ENCODE peak calls at places on chromosome 4, in eight cellular contexts. M, Z, H, P, K, B, O and T are unnamed samples.

GRCh38 chr4:101393256-101393655 is 45.9 kb upstream of the PPP3CA start:
- DNase-seq in K (peak), B (no peak), H (no peak), O (no peak), M (no peak), P (no peak), Z (no peak), T (no peak)

GRCh38 chr4:179027569-179027968 is 1585.3 kb upstream of the AGA start:
- DNase-seq in K (no peak), Z (no peak), M (no peak), H (no peak), P (no peak), O (no peak), B (no peak), T (no peak)

GRCh38 chr4:110638347-110638746 is 15.5 kb upstream of the PITX2 start:
- DNase-seq in O (no peak), M (no peak), K (no peak), Z (no peak), P (no peak), B (no peak), H (no peak), T (no peak)

GRCh38 chr4:74033721-74034120 is 4.8 kb downstream of the CXCL3 start:
- DNase-seq in H (no peak), K (no peak), O (no peak), M (no peak), Z (no peak), B (no peak), P (no peak), T (no peak)

GRCh38 chr4:112288455-112288854 is 2.8 kb upstream of the TIFA start:
- DNase-seq in Z (no peak), O (no peak), P (no peak), M (no peak), K (no peak), H (no peak), B (no peak), T (no peak)

GRCh38 chr4:179582164-179582563 is 2139.9 kb upstream of the AGA start:
- DNase-seq in Z (no peak), B (no peak), H (no peak), O (no peak), K (no peak), M (no peak), P (no peak), T (no peak)

GRCh38 chr4:10781805-10782204 is 97.2 kb upstream of the CLNK start:
- DNase-seq in Z (no peak), K (no peak), P (no peak), O (no peak), M (no peak), H (no peak), B (no peak), T (no peak)

GRCh38 chr4:129545599-129546278 is 449.8 kb downstream of the C4orf33 start:
- DNase-seq in M (no peak), K (peak), P (no peak), B (no peak), O (peak), H (peak), Z (peak), T (no peak)

GRCh38 chr4:127936974-127937373 is 28.0 kb downstream of the MFSD8 start:
- DNase-seq in H (no peak), O (no peak), Z (no peak), P (no peak), M (no peak), B (no peak), K (peak), T (no peak)

GRCh38 chr4:20194079-20195013 is 57.4 kb upstream of the SLIT2 start:
- DNase-seq in H (no peak), O (no peak), B (no peak), Z (no peak), P (no peak), K (peak), M (no peak), T (no peak)

GRCh38 chr4:121953860-121954259 is 2.0 kb upstream of the TRPC3 start:
- DNase-seq in O (no peak), H (no peak), Z (no peak), K (no peak), P (no peak), M (no peak), B (no peak), T (no peak)

GRCh38 chr4:94410678-94411206 is 41.0 kb upstream of the PDLIM5 start:
- DNase-seq in H (peak), P (no peak), Z (peak), K (no peak), B (no peak), O (no peak), M (no peak), T (no peak)

GRCh38 chr4:112910109-112910736 is 139.2 kb upstream of the ANK2 start:
- DNase-seq in M (no peak), Z (no peak), P (no peak), B (no peak), K (peak), H (no peak), O (peak), T (peak)

GRCh38 chr4:126799471-126799870 is 833.3 kb upstream of the INTU start:
- DNase-seq in P (no peak), M (no peak), H (no peak), K (no peak), Z (no peak), B (no peak), O (no peak), T (no peak)

GRCh38 chr4:4362991-4363697 is 23.8 kb upstream of the NSG1 start:
- DNase-seq in Z (no peak), M (no peak), P (no peak), O (no peak), B (no peak), K (peak), H (no peak), T (no peak)

GRCh38 chr4:170736710-170737109 is 647.0 kb upstream of the AADAT start:
- DNase-seq in P (no peak), H (no peak), K (peak), O (no peak), M (no peak), Z (no peak), B (no peak), T (no peak)

GRCh38 chr4:40564815-40565505 is 64.7 kb downstream of the RBM47 start:
- DNase-seq in B (no peak), K (no peak), Z (no peak), O (no peak), P (peak), M (no peak), H (no peak), T (no peak)

GRCh38 chr4:1026115-1026514 is 14.7 kb downstream of the FGFRL1 start:
- DNase-seq in B (no peak), P (peak), M (no peak), H (no peak), K (no peak), Z (no peak), O (no peak), T (no peak)

GRCh38 chr4:182325848-182326255 is 82.7 kb downstream of the TENM3 start:
- DNase-seq in Z (no peak), H (no peak), P (no peak), K (no peak), M (no peak), B (no peak), O (no peak), T (no peak)

GRCh38 chr4:7507381-7507780 is 72.7 kb upstream of the PSAPL1 start:
- DNase-seq in P (no peak), B (no peak), H (no peak), Z (no peak), K (peak), O (no peak), M (no peak), T (no peak)

GRCh38 chr4:184647391-184648101 is 1.7 kb downstream of the CASP3 start:
- DNase-seq in B (no peak), Z (no peak), K (no peak), H (no peak), O (no peak), P (no peak), M (no peak), T (no peak)

GRCh38 chr4:184643726-184644125 is 5.5 kb downstream of the CASP3 start:
- DNase-seq in B (no peak), O (no peak), Z (no peak), P (no peak), M (no peak), K (no peak), H (no peak), T (no peak)

GRCh38 chr4:184648220-184649025 is 824 bp downstream of the CASP3 start:
- DNase-seq in P (peak), B (no peak), H (peak), K (peak), O (peak), Z (peak), M (peak), T (peak)

GRCh38 chr4:184644553-184645307 is 4.5 kb downstream of the CASP3 start:
- DNase-seq in Z (no peak), O (no peak), M (no peak), K (peak), B (no peak), H (no peak), P (no peak), T (no peak)

GRCh38 chr4:184645904-184646610 is 3.2 kb downstream of the CASP3 start:
- DNase-seq in H (no peak), K (no peak), P (no peak), Z (no peak), O (no peak), B (no peak), M (no peak), T (no peak)
- H3K27ac ChIP-seq in H (no peak), K (peak), P (no peak), Z (no peak), O (no peak), B (no peak), M (no peak), T (peak)

GRCh38 chr4:24840362-24840761 is 45.0 kb downstream of the SOD3 start:
- DNase-seq in O (no peak), P (no peak), Z (no peak), H (no peak), M (no peak), B (no peak), K (no peak), T (no peak)

GRCh38 chr4:24837781-24838180 is 42.4 kb downstream of the SOD3 start:
- DNase-seq in H (no peak), K (no peak), B (no peak), Z (no peak), M (no peak), O (peak), P (no peak), T (no peak)

GRCh38 chr4:24840826-24841587 is 45.6 kb downstream of the SOD3 start:
- DNase-seq in H (no peak), K (no peak), M (no peak), B (no peak), Z (no peak), O (no peak), P (no peak), T (no peak)

GRCh38 chr4:24837296-24837695 is 41.9 kb downstream of the SOD3 start:
- DNase-seq in O (no peak), P (no peak), B (no peak), K (no peak), M (no peak), H (no peak), Z (no peak), T (no peak)

GRCh38 chr4:24836843-24837242 is 41.5 kb downstream of the SOD3 start:
- DNase-seq in K (no peak), H (no peak), P (no peak), M (no peak), Z (no peak), O (no peak), B (no peak), T (no peak)
- H3K27ac ChIP-seq in K (no peak), H (no peak), P (no peak), M (no peak), Z (peak), O (no peak), B (no peak), T (no peak)

DNA sequence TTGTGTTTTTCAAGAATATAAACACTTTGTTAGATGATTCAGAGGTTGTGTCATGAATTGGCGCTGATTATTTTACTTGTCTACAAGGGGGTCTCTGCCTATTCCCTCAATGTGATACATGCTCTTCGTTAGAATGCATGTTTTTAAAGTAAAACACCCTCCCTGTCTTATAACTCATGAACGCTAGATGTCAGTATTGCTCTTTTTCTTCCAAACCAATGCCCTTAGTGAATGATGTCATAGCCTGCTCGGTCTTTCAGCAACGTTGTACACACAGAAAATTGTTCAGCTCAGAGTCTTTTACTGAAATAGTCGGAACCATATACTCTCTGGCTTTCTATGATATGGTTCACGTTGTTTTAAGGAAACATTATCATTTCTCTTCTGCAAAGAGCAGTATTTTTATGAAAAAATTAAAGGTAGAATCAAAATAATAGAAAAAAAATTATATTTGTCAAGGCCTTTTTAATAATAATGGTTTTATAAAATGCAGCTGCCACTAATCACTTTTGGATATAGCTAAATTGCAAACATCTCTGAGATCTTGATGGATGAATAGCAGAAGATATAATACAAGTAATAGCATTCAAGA is 292.9 kb downstream of the TLL1 start:
- DNase-seq in K (peak), H (no peak), M (peak), Z (no peak), O (peak), P (no peak), B (peak), T (no peak)
- H3K27ac ChIP-seq in K (no peak), H (no peak), M (no peak), Z (no peak), O (no peak), P (no peak), B (no peak), T (no peak)

DNA sequence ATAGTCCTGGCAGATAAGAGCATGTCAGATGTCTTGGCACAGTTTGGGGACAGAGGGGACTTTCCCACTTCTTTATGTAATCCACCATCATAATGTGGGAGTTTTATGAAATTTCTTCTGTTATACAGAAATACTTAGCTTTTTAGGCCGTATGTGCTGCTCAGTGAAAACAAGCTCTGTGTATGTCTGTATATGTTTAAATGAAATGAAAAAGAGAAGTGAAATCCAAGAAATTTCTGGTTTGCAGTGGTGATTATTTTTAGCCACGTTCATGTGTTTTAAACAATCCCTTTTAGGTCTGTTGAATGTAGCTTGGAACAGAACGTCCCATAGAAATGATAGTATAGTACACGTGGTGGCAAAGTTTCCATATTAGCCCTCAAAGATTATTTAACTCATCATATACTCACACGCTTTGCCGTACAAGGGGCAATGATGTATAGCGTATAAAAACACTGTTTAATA is 41.0 kb downstream of the GAB1 start:
- DNase-seq in Z (no peak), O (no peak), H (no peak), M (no peak), P (no peak), K (no peak), B (no peak), T (no peak)
- H3K27ac ChIP-seq in Z (peak), O (no peak), H (peak), M (no peak), P (no peak), K (no peak), B (no peak), T (peak)

GRCh38 chr4:103074039-103074438 is 2.5 kb downstream of the SLC9B2 start:
- DNase-seq in Z (no peak), O (no peak), M (no peak), P (no peak), K (no peak), H (no peak), B (no peak), T (no peak)
- H3K27ac ChIP-seq in Z (no peak), O (no peak), M (no peak), P (no peak), K (no peak), H (no peak), B (no peak), T (no peak)

GRCh38 chr4:155548173-155548572 is 118.5 kb upstream of the GUCY1A1 start:
- DNase-seq in M (no peak), Z (no peak), O (peak), B (no peak), K (peak), P (no peak), H (no peak), T (no peak)

GRCh38 chr4:155546451-155546850 is 120.2 kb upstream of the GUCY1A1 start:
- DNase-seq in M (no peak), P (no peak), B (no peak), O (no peak), Z (no peak), H (no peak), K (no peak), T (no peak)

GRCh38 chr4:155552180-155552579 is 114.5 kb upstream of the GUCY1A1 start:
- DNase-seq in O (no peak), P (peak), M (no peak), Z (no peak), B (no peak), K (peak), H (no peak), T (no peak)
- H3K27ac ChIP-seq in O (no peak), P (no peak), M (no peak), Z (no peak), B (no peak), K (no peak), H (no peak), T (no peak)